ENCODE peak calls at places on chromosomes 12 and 14, in five cellular contexts. One of them, this sample, is unnamed.

GRCh38 chr12:47870175-47870781 is 34.5 kb downstream of the VDR start:
- DNase-seq in astrocyte of the hippocampus: no peak
- DNase-seq in activated effector memory CD4-positive, alpha-beta T cell treated with Interleukin-2 at 50 U/mL for 16 hours: no peak
- DNase-seq in stimulated activated CD8-positive, alpha-beta memory T cell treated with anti-CD3 and anti-CD28 coated beads, Interleukin-7, amount 100 ng/mL, for 24 hours: no peak
- DNase-seq in iris pigment epithelial cell: no peak
- DNase-seq in this sample: peak

GRCh38 chr12:14974633-14975032 is 1.8 kb downstream of the PDE6H start:
- DNase-seq in astrocyte of the hippocampus: no peak
- DNase-seq in activated effector memory CD4-positive, alpha-beta T cell treated with Interleukin-2 at 50 U/mL for 16 hours: no peak
- DNase-seq in stimulated activated CD8-positive, alpha-beta memory T cell treated with anti-CD3 and anti-CD28 coated beads, Interleukin-7, amount 100 ng/mL, for 24 hours: no peak
- DNase-seq in iris pigment epithelial cell: no peak
- DNase-seq in this sample: no peak

GRCh38 chr12:84329933-84330332 is 582.7 kb downstream of the SLC6A15 start:
- DNase-seq in astrocyte of the hippocampus: no peak
- DNase-seq in activated effector memory CD4-positive, alpha-beta T cell treated with Interleukin-2 at 50 U/mL for 16 hours: no peak
- DNase-seq in stimulated activated CD8-positive, alpha-beta memory T cell treated with anti-CD3 and anti-CD28 coated beads, Interleukin-7, amount 100 ng/mL, for 24 hours: no peak
- DNase-seq in iris pigment epithelial cell: no peak
- DNase-seq in this sample: no peak

GRCh38 chr12:48979602-48980388 is 1.7 kb downstream of the WNT1 start:
- DNase-seq in astrocyte of the hippocampus: no peak
- DNase-seq in activated effector memory CD4-positive, alpha-beta T cell treated with Interleukin-2 at 50 U/mL for 16 hours: peak
- DNase-seq in stimulated activated CD8-positive, alpha-beta memory T cell treated with anti-CD3 and anti-CD28 coated beads, Interleukin-7, amount 100 ng/mL, for 24 hours: no peak
- DNase-seq in iris pigment epithelial cell: no peak
- DNase-seq in this sample: no peak

GRCh38 chr14:77882631-77883030 is 82.7 kb downstream of the ADCK1 start:
- DNase-seq in astrocyte of the hippocampus: no peak
- DNase-seq in activated effector memory CD4-positive, alpha-beta T cell treated with Interleukin-2 at 50 U/mL for 16 hours: no peak
- DNase-seq in stimulated activated CD8-positive, alpha-beta memory T cell treated with anti-CD3 and anti-CD28 coated beads, Interleukin-7, amount 100 ng/mL, for 24 hours: no peak
- DNase-seq in iris pigment epithelial cell: no peak
- DNase-seq in this sample: peak

GRCh38 chr14:92582706-92583452 is 69.3 kb downstream of the RIN3 start:
- DNase-seq in astrocyte of the hippocampus: no peak
- DNase-seq in activated effector memory CD4-positive, alpha-beta T cell treated with Interleukin-2 at 50 U/mL for 16 hours: no peak
- DNase-seq in stimulated activated CD8-positive, alpha-beta memory T cell treated with anti-CD3 and anti-CD28 coated beads, Interleukin-7, amount 100 ng/mL, for 24 hours: no peak
- DNase-seq in iris pigment epithelial cell: no peak
- DNase-seq in this sample: no peak

GRCh38 chr14:99229654-99230215 is 42.3 kb downstream of the BCL11B start:
- DNase-seq in astrocyte of the hippocampus: no peak
- DNase-seq in activated effector memory CD4-positive, alpha-beta T cell treated with Interleukin-2 at 50 U/mL for 16 hours: no peak
- DNase-seq in stimulated activated CD8-positive, alpha-beta memory T cell treated with anti-CD3 and anti-CD28 coated beads, Interleukin-7, amount 100 ng/mL, for 24 hours: no peak
- DNase-seq in iris pigment epithelial cell: no peak
- DNase-seq in this sample: peak

GRCh38 chr12:30794591-30795409 is 40.0 kb upstream of the CAPRIN2 start:
- DNase-seq in astrocyte of the hippocampus: peak
- DNase-seq in activated effector memory CD4-positive, alpha-beta T cell treated with Interleukin-2 at 50 U/mL for 16 hours: no peak
- DNase-seq in stimulated activated CD8-positive, alpha-beta memory T cell treated with anti-CD3 and anti-CD28 coated beads, Interleukin-7, amount 100 ng/mL, for 24 hours: peak
- DNase-seq in iris pigment epithelial cell: peak
- DNase-seq in this sample: peak

GRCh38 chr12:117151195-117152031 is 38.9 kb downstream of the FBXO21 start:
- DNase-seq in astrocyte of the hippocampus: peak
- DNase-seq in activated effector memory CD4-positive, alpha-beta T cell treated with Interleukin-2 at 50 U/mL for 16 hours: no peak
- DNase-seq in stimulated activated CD8-positive, alpha-beta memory T cell treated with anti-CD3 and anti-CD28 coated beads, Interleukin-7, amount 100 ng/mL, for 24 hours: no peak
- DNase-seq in iris pigment epithelial cell: peak
- DNase-seq in this sample: peak

GRCh38 chr14:24885410-24885913 is 164.5 kb downstream of the STXBP6 start:
- DNase-seq in astrocyte of the hippocampus: no peak
- DNase-seq in activated effector memory CD4-positive, alpha-beta T cell treated with Interleukin-2 at 50 U/mL for 16 hours: no peak
- DNase-seq in stimulated activated CD8-positive, alpha-beta memory T cell treated with anti-CD3 and anti-CD28 coated beads, Interleukin-7, amount 100 ng/mL, for 24 hours: no peak
- DNase-seq in iris pigment epithelial cell: no peak
- DNase-seq in this sample: no peak

GRCh38 chr14:69318241-69318640 is 58.3 kb downstream of the GALNT16 start:
- DNase-seq in astrocyte of the hippocampus: no peak
- DNase-seq in activated effector memory CD4-positive, alpha-beta T cell treated with Interleukin-2 at 50 U/mL for 16 hours: no peak
- DNase-seq in stimulated activated CD8-positive, alpha-beta memory T cell treated with anti-CD3 and anti-CD28 coated beads, Interleukin-7, amount 100 ng/mL, for 24 hours: no peak
- DNase-seq in iris pigment epithelial cell: no peak
- DNase-seq in this sample: no peak

GRCh38 chr12:115199831-115200230 is 515.9 kb upstream of the TBX3 start:
- DNase-seq in astrocyte of the hippocampus: peak
- DNase-seq in activated effector memory CD4-positive, alpha-beta T cell treated with Interleukin-2 at 50 U/mL for 16 hours: no peak
- DNase-seq in stimulated activated CD8-positive, alpha-beta memory T cell treated with anti-CD3 and anti-CD28 coated beads, Interleukin-7, amount 100 ng/mL, for 24 hours: no peak
- DNase-seq in iris pigment epithelial cell: peak
- DNase-seq in this sample: peak

GRCh38 chr14:51704465-51705050 is 52.8 kb downstream of the FRMD6 start:
- DNase-seq in astrocyte of the hippocampus: no peak
- DNase-seq in activated effector memory CD4-positive, alpha-beta T cell treated with Interleukin-2 at 50 U/mL for 16 hours: no peak
- DNase-seq in stimulated activated CD8-positive, alpha-beta memory T cell treated with anti-CD3 and anti-CD28 coated beads, Interleukin-7, amount 100 ng/mL, for 24 hours: no peak
- DNase-seq in iris pigment epithelial cell: no peak
- DNase-seq in this sample: no peak

GRCh38 chr14:24695265-24696241 is 61.6 kb upstream of the GZMB start:
- DNase-seq in astrocyte of the hippocampus: no peak
- DNase-seq in activated effector memory CD4-positive, alpha-beta T cell treated with Interleukin-2 at 50 U/mL for 16 hours: no peak
- DNase-seq in stimulated activated CD8-positive, alpha-beta memory T cell treated with anti-CD3 and anti-CD28 coated beads, Interleukin-7, amount 100 ng/mL, for 24 hours: no peak
- DNase-seq in iris pigment epithelial cell: no peak
- DNase-seq in this sample: no peak

GRCh38 chr14:61832783-61833182 is 70.6 kb downstream of the SNAPC1 start:
- DNase-seq in astrocyte of the hippocampus: no peak
- DNase-seq in activated effector memory CD4-positive, alpha-beta T cell treated with Interleukin-2 at 50 U/mL for 16 hours: no peak
- DNase-seq in stimulated activated CD8-positive, alpha-beta memory T cell treated with anti-CD3 and anti-CD28 coated beads, Interleukin-7, amount 100 ng/mL, for 24 hours: no peak
- DNase-seq in iris pigment epithelial cell: no peak
- DNase-seq in this sample: no peak

GRCh38 chr14:95039993-95040348 is 117.4 kb downstream of the DICER1 start:
- DNase-seq in astrocyte of the hippocampus: no peak
- DNase-seq in activated effector memory CD4-positive, alpha-beta T cell treated with Interleukin-2 at 50 U/mL for 16 hours: no peak
- DNase-seq in stimulated activated CD8-positive, alpha-beta memory T cell treated with anti-CD3 and anti-CD28 coated beads, Interleukin-7, amount 100 ng/mL, for 24 hours: no peak
- DNase-seq in iris pigment epithelial cell: no peak
- DNase-seq in this sample: no peak

GRCh38 chr14:71765505-71765904 is 166.7 kb upstream of the RGS6 start:
- DNase-seq in astrocyte of the hippocampus: no peak
- DNase-seq in activated effector memory CD4-positive, alpha-beta T cell treated with Interleukin-2 at 50 U/mL for 16 hours: no peak
- DNase-seq in stimulated activated CD8-positive, alpha-beta memory T cell treated with anti-CD3 and anti-CD28 coated beads, Interleukin-7, amount 100 ng/mL, for 24 hours: no peak
- DNase-seq in iris pigment epithelial cell: no peak
- DNase-seq in this sample: no peak

GRCh38 chr14:60153996-60154395 is 11.2 kb downstream of the DHRS7 start:
- DNase-seq in astrocyte of the hippocampus: no peak
- DNase-seq in activated effector memory CD4-positive, alpha-beta T cell treated with Interleukin-2 at 50 U/mL for 16 hours: no peak
- DNase-seq in stimulated activated CD8-positive, alpha-beta memory T cell treated with anti-CD3 and anti-CD28 coated beads, Interleukin-7, amount 100 ng/mL, for 24 hours: no peak
- DNase-seq in iris pigment epithelial cell: no peak
- DNase-seq in this sample: no peak

GRCh38 chr12:122371475-122372045 is 50.9 kb downstream of the CLIP1 start:
- DNase-seq in astrocyte of the hippocampus: no peak
- DNase-seq in activated effector memory CD4-positive, alpha-beta T cell treated with Interleukin-2 at 50 U/mL for 16 hours: no peak
- DNase-seq in stimulated activated CD8-positive, alpha-beta memory T cell treated with anti-CD3 and anti-CD28 coated beads, Interleukin-7, amount 100 ng/mL, for 24 hours: no peak
- DNase-seq in iris pigment epithelial cell: peak
- DNase-seq in this sample: no peak

GRCh38 chr14:73752297-73752992 is 38.3 kb upstream of the PNMA1 start:
- DNase-seq in astrocyte of the hippocampus: peak
- DNase-seq in activated effector memory CD4-positive, alpha-beta T cell treated with Interleukin-2 at 50 U/mL for 16 hours: no peak
- DNase-seq in stimulated activated CD8-positive, alpha-beta memory T cell treated with anti-CD3 and anti-CD28 coated beads, Interleukin-7, amount 100 ng/mL, for 24 hours: no peak
- DNase-seq in iris pigment epithelial cell: peak
- DNase-seq in this sample: peak